ENCODE peak calls at places on chromosomes 5 and 9, in nine cellular contexts. P, Q, Y, M, S, T, N, G and O are unnamed samples.

GRCh38 chr5:132385321-132386105 is 16.0 kb downstream of the SLC22A5 start:
- DNase-seq in P (peak; percentile 77), Q (peak; percentile 40), Y (no peak), M (no peak), S (peak; percentile 56), T (peak; percentile 74), N (peak; percentile 79), G (peak; percentile 44), O (no peak)

GRCh38 chr5:34589832-34590231 is 66.3 kb upstream of the RAI14 start:
- DNase-seq in P (no peak), Q (no peak), Y (no peak), M (no peak), S (no peak), T (no peak), N (no peak), G (no peak), O (no peak)

GRCh38 chr9:89878687-89879086 is 273.9 kb downstream of the GADD45G start:
- DNase-seq in P (peak; percentile 1), Q (no peak), Y (no peak), M (no peak), S (no peak), T (no peak), N (no peak), G (no peak), O (no peak)

GRCh38 chr5:95996904-95997751 is 35.5 kb upstream of the ELL2 start:
- DNase-seq in P (no peak), Q (no peak), Y (no peak), M (no peak), S (no peak), T (no peak), N (no peak), G (no peak), O (no peak)

GRCh38 chr5:14147210-14147609 is 4.1 kb downstream of the TRIO start:
- DNase-seq in P (no peak), Q (no peak), Y (no peak), M (no peak), S (no peak), T (no peak), N (no peak), G (no peak), O (no peak)

GRCh38 chr5:90529939-90530677 is 724 bp upstream of the LYSMD3 start:
- DNase-seq in P (peak; percentile 90), Q (peak; percentile 31), Y (peak; percentile 68), M (peak; percentile 61), S (no peak), T (peak; percentile 57), N (peak; percentile 86), G (peak; percentile 33), O (peak; percentile 58)

GRCh38 chr5:175246242-175246891 is 197.6 kb downstream of the DRD1 start:
- DNase-seq in P (peak; percentile 82), Q (no peak), Y (peak; percentile 86), M (peak; percentile 93), S (no peak), T (no peak), N (peak; percentile 96), G (no peak), O (peak; percentile 84)

GRCh38 chr5:91144491-91145232 is 238.5 kb downstream of the ARRDC3 start:
- DNase-seq in P (no peak), Q (no peak), Y (no peak), M (no peak), S (no peak), T (no peak), N (no peak), G (no peak), O (no peak)

GRCh38 chr5:176542135-176542595 is 5.0 kb upstream of the RNF44 start:
- DNase-seq in P (no peak), Q (peak; percentile 65), Y (no peak), M (no peak), S (no peak), T (no peak), N (no peak), G (peak; percentile 55), O (no peak)

GRCh38 chr9:90926920-90927319 is 125.3 kb downstream of the SYK start:
- DNase-seq in P (no peak), Q (no peak), Y (no peak), M (no peak), S (no peak), T (no peak), N (no peak), G (no peak), O (no peak)

GRCh38 chr9:138099803-138100598 is 222.4 kb downstream of the CACNA1B start:
- DNase-seq in P (no peak), Q (no peak), Y (no peak), M (no peak), S (no peak), T (peak; percentile 16), N (no peak), G (no peak), O (no peak)

GRCh38 chr9:5389109-5389732 is 48.5 kb downstream of the PLGRKT start:
- DNase-seq in P (peak; percentile 86), Q (no peak), Y (peak; percentile 15), M (no peak), S (no peak), T (peak; percentile 13), N (peak; percentile 89), G (no peak), O (no peak)

GRCh38 chr5:2006193-2006970 is 123.7 kb upstream of the IRX4 start:
- DNase-seq in P (no peak), Q (no peak), Y (no peak), M (no peak), S (no peak), T (no peak), N (no peak), G (no peak), O (no peak)

GRCh38 chr5:138725153-138725884 is 27.9 kb upstream of the CTNNA1 start:
- DNase-seq in P (peak; percentile 59), Q (no peak), Y (peak; percentile 31), M (no peak), S (no peak), T (no peak), N (peak; percentile 69), G (no peak), O (peak; percentile 86)

GRCh38 chr5:78537821-78538220 is 110.8 kb downstream of the LHFPL2 start:
- DNase-seq in P (peak; percentile 72), Q (no peak), Y (no peak), M (no peak), S (no peak), T (peak; percentile 56), N (peak; percentile 64), G (no peak), O (no peak)

GRCh38 chr5:17492770-17493169 is 5.3 kb upstream of the TAF11L2 start:
- DNase-seq in P (no peak), Q (no peak), Y (no peak), M (no peak), S (no peak), T (no peak), N (no peak), G (no peak), O (no peak)

GRCh38 chr9:100303812-100304211 is 48.9 kb downstream of the TEX10 start:
- DNase-seq in P (no peak), Q (no peak), Y (no peak), M (no peak), S (no peak), T (no peak), N (no peak), G (no peak), O (no peak)

GRCh38 chr5:73770601-73771025 is 144.6 kb downstream of the ARHGEF28 start:
- DNase-seq in P (peak; percentile 46), Q (no peak), Y (no peak), M (no peak), S (no peak), T (no peak), N (no peak), G (no peak), O (no peak)

GRCh38 chr5:42620579-42621216 is 135.9 kb upstream of the CCDC152 start:
- DNase-seq in P (no peak), Q (no peak), Y (no peak), M (no peak), S (no peak), T (no peak), N (no peak), G (no peak), O (no peak)

GRCh38 chr5:109038209-109038840 is 290.6 kb downstream of the FER start:
- DNase-seq in P (peak; percentile 64), Q (no peak), Y (no peak), M (no peak), S (no peak), T (no peak), N (peak; percentile 77), G (no peak), O (no peak)

GRCh38 chr9:125411171-125411756 is 149.6 kb downstream of the GAPVD1 start:
- DNase-seq in P (no peak), Q (no peak), Y (no peak), M (no peak), S (no peak), T (no peak), N (no peak), G (no peak), O (no peak)

GRCh38 chr5:132271251-132272246 is 14.1 kb downstream of the PDLIM4 start:
- DNase-seq in P (no peak), Q (no peak), Y (no peak), M (no peak), S (no peak), T (peak; percentile 37), N (no peak), G (no peak), O (no peak)

GRCh38 chr9:137365552-137366444 is 57.2 kb downstream of the EXD3 start:
- DNase-seq in P (no peak), Q (no peak), Y (no peak), M (no peak), S (no peak), T (no peak), N (no peak), G (no peak), O (no peak)

GRCh38 chr5:96110289-96110688 is 148.6 kb upstream of the ELL2 start:
- DNase-seq in P (no peak), Q (no peak), Y (no peak), M (no peak), S (no peak), T (no peak), N (no peak), G (no peak), O (no peak)

GRCh38 chr5:141628175-141628788 is 8.4 kb downstream of the HDAC3 start:
- DNase-seq in P (no peak), Q (no peak), Y (no peak), M (no peak), S (no peak), T (no peak), N (no peak), G (no peak), O (no peak)

GRCh38 chr5:132065351-132065937 is 5.0 kb downstream of the IL3 start:
- DNase-seq in P (peak; percentile 85), Q (peak; percentile 53), Y (peak; percentile 42), M (peak; percentile 71), S (no peak), T (peak; percentile 84), N (peak; percentile 85), G (peak; percentile 33), O (peak; percentile 60)

GRCh38 chr9:99966720-99967119 is 60.3 kb downstream of the STX17 start:
- DNase-seq in P (peak; percentile 33), Q (no peak), Y (no peak), M (peak; percentile 46), S (no peak), T (no peak), N (peak; percentile 67), G (no peak), O (peak; percentile 76)

GRCh38 chr9:14361074-14361473 is 47.1 kb upstream of the NFIB start:
- DNase-seq in P (peak; percentile 45), Q (no peak), Y (no peak), M (no peak), S (no peak), T (no peak), N (peak; percentile 21), G (no peak), O (no peak)

GRCh38 chr5:53373420-53374188 is 106.8 kb upstream of the FST start:
- DNase-seq in P (peak; percentile 83), Q (no peak), Y (no peak), M (no peak), S (no peak), T (no peak), N (peak; percentile 83), G (no peak), O (no peak)

GRCh38 chr9:18888241-18888794 is 144.7 kb downstream of the SAXO1 start:
- DNase-seq in P (no peak), Q (no peak), Y (no peak), M (no peak), S (no peak), T (no peak), N (no peak), G (no peak), O (no peak)

GRCh38 chr9:9392755-9393154 is 1220.0 kb downstream of the PTPRD start:
- DNase-seq in P (no peak), Q (no peak), Y (no peak), M (no peak), S (no peak), T (no peak), N (no peak), G (no peak), O (no peak)